ENCODE peak calls at places on chromosomes 6 and 20, in five cellular contexts. H is endothelial cell of umbilical vein, B is astrocyte, S is transverse colon, T is MM.1S. A is an unnamed sample.

GRCh38 chr6:90425161-90425641 is 128.6 kb upstream of the BACH2 start:
- DNase-seq in H (no peak), B (no peak), S (no peak), T (peak; percentile 82), A (no peak)

GRCh38 chr6:46933751-46934150 is 12.0 kb upstream of the ADGRF5 start:
- DNase-seq in H (no peak), B (peak; percentile 50), S (no peak), T (no peak), A (no peak)

GRCh38 chr6:3363296-3364025 is 93.4 kb downstream of the SLC22A23 start:
- DNase-seq in H (no peak), B (no peak), S (peak; percentile 89), T (no peak), A (no peak)

GRCh38 chr20:24493661-24494459 is 24.4 kb downstream of the SYNDIG1 start:
- DNase-seq in H (no peak), B (no peak), S (no peak), T (no peak), A (no peak)

GRCh38 chr6:157667211-157668033 is 155.6 kb upstream of the SNX9 start:
- DNase-seq in H (peak; percentile 73), B (peak; percentile 66), S (peak; percentile 58), T (peak; percentile 32), A (peak; percentile 88)

GRCh38 chr6:151772436-151772835 is 35.0 kb upstream of the ESR1 start:
- DNase-seq in H (no peak), B (no peak), S (no peak), T (no peak), A (no peak)

GRCh38 chr6:33425668-33426577 is 6.1 kb downstream of the SYNGAP1 start:
- DNase-seq in H (peak; percentile 85), B (peak; percentile 68), S (peak; percentile 91), T (peak; percentile 68), A (peak; percentile 93)

GRCh38 chr20:38145094-38146075 is 19.7 kb downstream of the TGM2 start:
- DNase-seq in H (peak; percentile 38), B (peak; percentile 78), S (no peak), T (no peak), A (peak; percentile 60)

GRCh38 chr20:10550204-10551118 is 115.4 kb downstream of the SLX4IP start:
- DNase-seq in H (no peak), B (no peak), S (no peak), T (no peak), A (peak; percentile 82)

GRCh38 chr6:21241231-21242130 is 352.1 kb upstream of the SOX4 start:
- DNase-seq in H (no peak), B (no peak), S (no peak), T (no peak), A (peak; percentile 9)

GRCh38 chr20:62475819-62476073 is at the start of gene GATA5:
- DNase-seq in H (no peak), B (no peak), S (no peak), T (no peak), A (no peak)

GRCh38 chr20:62480318-62480717 is 4.5 kb upstream of the GATA5 start:
- DNase-seq in H (no peak), B (no peak), S (no peak), T (no peak), A (peak; percentile 33)

GRCh38 chr20:62479218-62479617 is 3.4 kb upstream of the GATA5 start:
- DNase-seq in H (no peak), B (no peak), S (no peak), T (no peak), A (peak; percentile 57)

GRCh38 chr20:62476074-62476838 is 461 bp upstream of the GATA5 start:
- DNase-seq in H (no peak), B (no peak), S (no peak), T (no peak), A (no peak)

DNA sequence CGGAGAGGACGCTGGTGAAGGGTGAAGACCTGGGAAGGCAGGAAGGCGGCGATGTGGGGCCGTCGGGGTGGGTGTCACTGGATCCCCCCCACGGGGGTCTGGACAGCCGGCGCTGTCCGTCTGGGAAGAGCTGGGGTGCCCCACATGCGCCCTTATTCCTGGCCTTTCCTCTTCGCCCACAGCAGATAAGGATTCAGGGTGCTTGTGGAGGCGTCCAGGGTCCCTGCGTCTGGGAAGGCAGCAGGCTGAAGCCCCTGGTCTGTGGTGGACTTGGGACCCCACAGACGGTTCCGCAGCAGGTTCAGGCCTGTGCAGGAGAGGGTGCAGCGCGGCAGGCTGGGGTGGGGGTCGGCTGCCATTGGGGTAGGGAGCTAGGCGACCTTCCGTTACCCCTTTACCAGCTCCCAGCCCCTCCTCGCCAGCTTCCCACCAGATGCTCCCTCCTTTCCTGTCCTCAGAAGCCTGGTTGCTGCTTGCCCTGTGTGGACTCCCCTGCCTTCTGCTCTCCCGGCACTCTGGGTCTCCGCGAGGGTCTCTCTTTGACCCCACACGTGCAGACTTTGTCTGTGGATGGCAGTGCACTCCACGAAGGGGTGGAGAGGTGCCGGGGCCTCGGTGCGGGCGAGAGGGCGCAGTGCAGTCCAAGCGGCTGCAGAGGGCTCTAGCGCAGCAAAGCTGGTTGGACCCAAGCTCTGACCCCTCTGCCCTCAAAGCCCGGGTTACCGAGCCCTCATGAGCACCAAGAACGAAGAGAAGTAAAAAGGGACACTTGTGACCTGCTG is 2.1 kb upstream of the GATA5 start:
- DNase-seq in H (no peak), B (no peak), S (no peak), T (no peak), A (peak; percentile 48)
- H3K4me3 ChIP-seq in H (no peak overlapping the region), B (no peak overlapping the region), S (no peak overlapping the region), T (no peak overlapping the region), A (no peak overlapping the region)

GRCh38 chr20:3679749-3680700 is 1.8 kb downstream of the ADAM33 start:
- DNase-seq in H (no peak), B (peak; percentile 65), S (peak; percentile 56), T (no peak), A (no peak)
- H3K4me3 ChIP-seq in H (no peak overlapping the region), B (no peak overlapping the region), S (peak overlapping the region; percentile 28), T (no peak overlapping the region), A (no peak overlapping the region)

DNA sequence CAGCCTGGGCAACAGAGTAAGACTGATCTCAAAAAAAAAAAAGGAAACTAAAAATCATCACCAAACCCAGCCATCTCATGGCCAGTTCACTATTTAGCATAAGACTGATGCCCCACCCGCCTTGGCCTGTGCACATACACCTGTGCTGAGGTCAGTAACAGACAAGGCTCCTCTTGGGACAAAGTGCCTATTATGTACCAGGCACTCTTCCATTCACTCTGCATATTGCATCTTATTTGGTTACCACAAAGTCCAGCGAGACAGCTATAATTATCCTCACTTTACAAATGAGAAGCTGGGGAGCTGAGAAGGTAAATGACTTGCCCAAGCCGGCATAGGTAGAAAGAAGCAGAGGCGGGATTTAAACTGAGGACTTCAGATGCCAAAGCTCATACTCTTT is 3.8 kb downstream of the PTPRT start:
- DNase-seq in H (no peak), B (no peak), S (no peak), T (no peak), A (no peak)
- H3K4me3 ChIP-seq in H (no peak overlapping the region), B (no peak overlapping the region), S (no peak overlapping the region), T (no peak overlapping the region), A (no peak overlapping the region)

GRCh38 chr6:169745405-169745804 is 6.0 kb downstream of the DYNLT2 start:
- DNase-seq in H (no peak), B (no peak), S (no peak), T (no peak), A (no peak)
- H3K4me3 ChIP-seq in H (no peak overlapping the region), B (no peak overlapping the region), S (no peak overlapping the region), T (no peak overlapping the region), A (no peak overlapping the region)

DNA sequence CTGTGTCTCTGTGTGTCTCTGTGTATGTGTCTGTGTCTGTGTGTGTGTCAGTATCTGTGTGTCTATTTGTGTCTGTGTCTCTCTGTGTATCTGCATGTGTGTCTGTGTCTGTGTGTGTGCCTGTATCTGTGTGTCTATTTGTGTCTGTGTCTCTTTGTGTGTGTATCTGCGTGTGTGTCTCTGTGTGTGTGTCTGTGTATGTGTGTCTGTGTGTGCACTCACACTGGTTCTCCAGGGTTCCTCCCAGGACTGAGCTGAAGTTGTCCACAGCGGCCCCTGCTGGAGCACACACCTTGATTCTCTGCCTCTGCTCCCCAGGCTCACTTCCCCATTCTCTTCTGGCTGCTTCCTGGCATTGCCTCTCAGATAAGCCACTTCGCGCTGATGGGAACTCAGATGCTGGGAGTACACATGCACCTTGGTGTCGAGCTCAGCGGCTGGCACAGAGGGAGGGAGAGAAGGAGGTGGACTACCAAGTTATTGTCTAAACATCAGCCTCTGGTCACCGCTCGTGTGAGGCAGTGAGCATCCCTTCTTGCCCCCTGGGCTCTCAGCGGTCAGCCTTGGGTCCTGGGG is 105.0 kb upstream of the NXT1 start:
- DNase-seq in H (peak; percentile 77), B (no peak), S (peak; percentile 48), T (no peak), A (peak; percentile 90)
- H3K4me3 ChIP-seq in H (no peak overlapping the region), B (no peak overlapping the region), S (no peak overlapping the region), T (no peak overlapping the region), A (no peak overlapping the region)

A was measured in NB4.